ENCODE peak calls at places on chromosomes 1 and 21, in nine cellular contexts. Z is GM06990, X is endothelial cell, M is uterus, E is A549, B is ascending aorta, Y is colonic mucosa, U is cardiac muscle cell, H is prostate gland. A is an unnamed sample.

GRCh38 chr1:212434992-212435391 is 2.3 kb downstream of the NENF start:
- DNase-seq in Z (no peak), X (no peak), M (no peak), E (no peak), B (no peak), Y (no peak), U (no peak), H (no peak), A (no peak)

GRCh38 chr1:23567996-23568607 is 8.8 kb upstream of the ID3 start:
- DNase-seq in Z (no peak), X (peak; percentile 48), M (no peak), E (no peak), B (no peak), Y (no peak), U (no peak), H (no peak), A (no peak)

GRCh38 chr1:118136511-118136937 is 48.5 kb downstream of the SPAG17 start:
- DNase-seq in Z (peak; percentile 17), X (no peak), M (peak; percentile 21), E (no peak), B (no peak), Y (no peak), U (peak; percentile 67), H (no peak), A (no peak)

GRCh38 chr1:119364640-119365039 is 3.9 kb upstream of the HAO2 start:
- DNase-seq in Z (no peak), X (no peak), M (no peak), E (no peak), B (no peak), Y (no peak), U (no peak), H (no peak), A (no peak)

GRCh38 chr1:19021845-19022244 is 65.4 kb upstream of the IFFO2 start:
- DNase-seq in Z (no peak), X (no peak), M (no peak), E (no peak), B (no peak), Y (peak; percentile 62), U (no peak), H (no peak), A (no peak)

GRCh38 chr1:15459771-15460719 is 3.5 kb downstream of the CELA2A start:
- DNase-seq in Z (no peak), X (no peak), M (no peak), E (no peak), B (no peak), Y (no peak), U (no peak), H (no peak), A (no peak)

GRCh38 chr21:43885721-43886120 is 20.7 kb downstream of the AGPAT3 start:
- DNase-seq in Z (no peak), X (no peak), M (no peak), E (no peak), B (no peak), Y (no peak), U (no peak), H (no peak), A (no peak)

GRCh38 chr1:114468710-114469468 is 42.1 kb downstream of the TRIM33 start:
- DNase-seq in Z (peak; percentile 25), X (no peak), M (no peak), E (no peak), B (no peak), Y (no peak), U (peak; percentile 23), H (no peak), A (no peak)

GRCh38 chr1:1212780-1213152 is 1.2 kb downstream of the TNFRSF4 start:
- DNase-seq in Z (peak; percentile 65), X (no peak), M (no peak), E (no peak), B (no peak), Y (no peak), U (peak; percentile 16), H (no peak), A (no peak)

GRCh38 chr1:10776206-10776905 is 20.1 kb downstream of the CASZ1 start:
- DNase-seq in Z (no peak), X (no peak), M (no peak), E (no peak), B (no peak), Y (peak; percentile 66), U (no peak), H (peak; percentile 89), A (no peak)

GRCh38 chr1:222165625-222166024 is 382.3 kb downstream of the HHIPL2 start:
- DNase-seq in Z (no peak), X (no peak), M (no peak), E (no peak), B (no peak), Y (no peak), U (no peak), H (no peak), A (no peak)

GRCh38 chr1:116854294-116854693 is 55.4 kb upstream of the PTGFRN start:
- DNase-seq in Z (no peak), X (no peak), M (no peak), E (no peak), B (no peak), Y (no peak), U (no peak), H (no peak), A (no peak)
- TF ChIP-seq CTCF in Z (no peak), X (no peak), M (no peak), E (peak; percentile 42), B (peak; percentile 8), Y (no peak), U (peak; percentile 17), H (no peak), A (no peak)

GRCh38 chr1:109787845-109788605 is 24.3 kb upstream of the EPS8L3 start:
- DNase-seq in Z (no peak), X (no peak), M (peak; percentile 13), E (no peak), B (peak; percentile 6), Y (peak; percentile 20), U (no peak), H (no peak), A (no peak)

GRCh38 chr1:109787211-109787844 is 23.6 kb upstream of the EPS8L3 start:
- DNase-seq in Z (no peak), X (no peak), M (peak; percentile 7), E (no peak), B (no peak), Y (peak; percentile 25), U (no peak), H (no peak), A (no peak)

GRCh38 chr1:109790329-109790728 is 26.6 kb upstream of the EPS8L3 start:
- DNase-seq in Z (no peak), X (no peak), M (no peak), E (no peak), B (no peak), Y (no peak), U (no peak), H (no peak), A (no peak)

GRCh38 chr1:109789771-109790170 is 26.0 kb upstream of the EPS8L3 start:
- DNase-seq in Z (no peak), X (no peak), M (peak; percentile 6), E (no peak), B (no peak), Y (peak; percentile 16), U (no peak), H (no peak), A (no peak)

DNA sequence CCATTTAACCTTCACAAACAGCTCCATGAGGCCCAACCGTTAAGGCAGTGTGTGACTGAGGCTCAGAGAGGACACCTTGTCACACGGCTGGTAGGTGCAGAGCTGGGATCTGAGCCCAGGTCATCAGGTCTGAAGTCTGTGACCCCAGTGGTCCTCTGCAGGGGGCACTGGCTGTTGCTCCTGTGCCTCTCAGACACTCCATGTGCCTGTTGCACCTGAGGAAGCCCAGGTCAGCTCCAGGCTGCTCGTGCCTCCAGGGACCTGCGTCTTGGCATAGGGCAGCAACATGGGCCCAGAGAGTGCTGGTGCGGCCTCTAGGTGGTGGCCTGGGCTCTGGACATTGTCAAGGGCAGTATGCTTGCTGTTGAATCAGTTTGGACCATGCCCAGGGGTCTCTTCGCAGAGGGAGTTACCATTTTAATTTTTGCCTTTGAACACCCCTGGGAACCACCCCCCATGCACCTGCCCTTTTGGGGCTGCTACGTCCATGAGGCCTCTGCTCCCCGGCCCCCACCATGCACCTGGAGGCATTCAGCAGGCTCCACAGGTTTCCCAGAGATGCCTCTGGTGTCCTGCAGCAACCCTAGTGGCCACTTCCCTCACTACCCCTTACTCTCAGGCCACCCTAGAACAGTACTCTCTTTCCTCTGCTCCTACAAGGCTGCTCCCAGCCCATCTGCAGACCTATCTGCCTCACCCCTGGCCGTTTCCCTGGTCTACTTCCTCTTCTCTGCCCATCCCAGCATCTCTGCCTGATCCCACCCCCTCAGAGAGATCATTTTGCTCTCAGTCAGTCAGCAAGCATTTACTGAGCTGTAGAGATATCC is 25.2 kb upstream of the EPS8L3 start:
- DNase-seq in Z (no peak), X (peak; percentile 35), M (peak; percentile 13), E (peak; percentile 65), B (peak; percentile 5), Y (peak; percentile 18), U (no peak), H (no peak), A (no peak)
- TF ChIP-seq CTCF in Z (peak; percentile 24), X (peak; percentile 33), M (no peak), E (peak; percentile 18), B (no peak), Y (no peak), U (peak; percentile 50), H (no peak), A (peak; percentile 36)

GRCh38 chr1:21799730-21800129 is 12.3 kb upstream of the LDLRAD2 start:
- DNase-seq in Z (no peak), X (no peak), M (no peak), E (no peak), B (no peak), Y (no peak), U (no peak), H (no peak), A (no peak)
- TF ChIP-seq CTCF in Z (no peak), X (no peak), M (no peak), E (no peak), B (no peak), Y (no peak), U (no peak), H (no peak), A (no peak)

GRCh38 chr1:111285879-111286278 is 4.8 kb upstream of the CHIA start:
- DNase-seq in Z (no peak), X (no peak), M (no peak), E (no peak), B (no peak), Y (no peak), U (no peak), H (no peak), A (no peak)
- TF ChIP-seq CTCF in Z (no peak), X (no peak), M (no peak), E (no peak), B (no peak), Y (no peak), U (no peak), H (no peak), A (no peak)

GRCh38 chr1:93779540-93780121 is 98.0 kb upstream of the BCAR3 start:
- DNase-seq in Z (no peak), X (no peak), M (no peak), E (peak; percentile 92), B (no peak), Y (no peak), U (peak; percentile 69), H (no peak), A (peak; percentile 14)
- TF ChIP-seq CTCF in Z (no peak), X (no peak), M (no peak), E (no peak), B (no peak), Y (no peak), U (no peak), H (no peak), A (no peak)

DNA sequence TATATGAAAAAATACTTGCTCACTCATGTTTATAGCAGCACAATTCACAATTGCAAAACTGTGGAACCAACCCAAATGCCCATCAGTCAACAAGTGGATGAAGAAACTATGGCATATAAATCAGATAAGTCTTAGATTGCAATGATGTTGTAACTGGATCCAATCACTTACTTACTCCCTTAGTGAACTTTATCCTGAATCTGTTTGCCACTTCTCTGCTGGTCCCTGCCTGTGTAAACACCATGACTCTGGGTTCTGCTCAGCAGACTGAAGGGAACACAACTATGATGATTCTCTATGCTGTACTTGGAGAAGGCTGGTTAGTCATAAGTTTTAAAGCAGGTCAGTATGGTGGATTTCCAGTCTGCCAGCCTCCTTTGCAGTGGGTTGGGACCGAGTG is 391.2 kb downstream of the RWDD3 start:
- DNase-seq in Z (no peak), X (no peak), M (no peak), E (no peak), B (no peak), Y (no peak), U (no peak), H (no peak), A (no peak)
- TF ChIP-seq CTCF in Z (no peak), X (no peak), M (no peak), E (no peak), B (no peak), Y (no peak), U (no peak), H (no peak), A (no peak)

A was measured in AG09319.